ENCODE peak calls at places on chromosomes 5 and 9, in nine cellular contexts. F is IMR-90, L is small intestine, W is ovary, N is K562, J is H9, K is right lobe of liver, G is tibial artery, X is neuronal stem cell. Y is an unnamed sample. For H3K4me1 and H3K9me3, the result is how much of the 10 kb centered on the place peaks cover.

GRCh38 chr5:169064093-169064492 is 236.8 kb downstream of the SLIT3 start:
- DNase-seq in F (no peak), L (no peak), W (no peak), N (no peak), J (no peak), K (no peak), G (no peak), X (no peak), Y (peak)

GRCh38 chr5:9034671-9035070 is 511.2 kb downstream of the SEMA5A start:
- DNase-seq in F (peak), L (no peak), W (no peak), N (no peak), J (no peak), K (no peak), G (no peak), X (no peak), Y (peak)

GRCh38 chr5:138949223-138949574 is 74.1 kb upstream of the LRRTM2 start:
- DNase-seq in F (no peak), L (no peak), W (no peak), N (no peak), J (no peak), K (no peak), G (peak), X (no peak), Y (no peak)

GRCh38 chr9:5500441-5501235 is 9.7 kb upstream of the PDCD1LG2 start:
- DNase-seq in F (peak), L (peak), W (no peak), N (no peak), J (no peak), K (peak), G (no peak), X (no peak), Y (no peak)

GRCh38 chr5:135242021-135242480 is 157.0 kb downstream of the MACROH2A1 start:
- DNase-seq in F (peak), L (peak), W (no peak), N (no peak), J (peak), K (peak), G (peak), X (no peak), Y (peak)

GRCh38 chr9:8804618-8805017 is 1005.0 kb upstream of the DMAC1 start:
- DNase-seq in F (no peak), L (peak), W (no peak), N (no peak), J (no peak), K (no peak), G (no peak), X (no peak), Y (no peak)

GRCh38 chr9:95091574-95091970 is 225.9 kb downstream of the FANCC start:
- DNase-seq in F (peak), L (no peak), W (no peak), N (no peak), J (no peak), K (no peak), G (peak), X (no peak), Y (peak)

GRCh38 chr9:90559075-90560073 is 83.2 kb downstream of the DIRAS2 start:
- DNase-seq in F (no peak), L (no peak), W (no peak), N (no peak), J (no peak), K (no peak), G (no peak), X (no peak), Y (no peak)

GRCh38 chr5:60161340-60161934 is 267.9 kb upstream of the PDE4D start:
- DNase-seq in F (peak), L (peak), W (no peak), N (no peak), J (no peak), K (no peak), G (no peak), X (no peak), Y (peak)

GRCh38 chr9:89815903-89816573 is 211.2 kb downstream of the GADD45G start:
- DNase-seq in F (no peak), L (no peak), W (peak), N (no peak), J (no peak), K (no peak), G (no peak), X (no peak), Y (no peak)

GRCh38 chr5:68535121-68535520 is 319.6 kb downstream of the PIK3R1 start:
- DNase-seq in F (no peak), L (no peak), W (no peak), N (no peak), J (no peak), K (no peak), G (no peak), X (no peak), Y (no peak)

GRCh38 chr9:127805620-127806019 is 2.9 kb downstream of the FPGS start:
- DNase-seq in F (no peak), L (no peak), W (no peak), N (no peak), J (peak), K (no peak), G (no peak), X (no peak), Y (no peak)

GRCh38 chr9:72365525-72366256 is 683 bp upstream of the ZFAND5 start:
- DNase-seq in F (peak), L (peak), W (peak), N (no peak), J (peak), K (peak), G (peak), X (no peak), Y (peak)

GRCh38 chr5:132258102-132259060 is 885 bp downstream of the PDLIM4 start:
- DNase-seq in F (peak), L (no peak), W (peak), N (peak), J (peak), K (peak), G (peak), X (no peak), Y (peak)

GRCh38 chr9:33840381-33840780 is 23.4 kb downstream of the UBE2R2 start:
- DNase-seq in F (peak), L (no peak), W (no peak), N (no peak), J (no peak), K (no peak), G (no peak), X (no peak), Y (no peak)

GRCh38 chr5:113281194-113281593 is 153.6 kb downstream of the TSSK1B start:
- DNase-seq in F (peak), L (no peak), W (no peak), N (no peak), J (no peak), K (no peak), G (no peak), X (no peak), Y (no peak)

GRCh38 chr5:127536687-127537086 is 19.2 kb downstream of the PRRC1 start:
- DNase-seq in F (peak), L (no peak), W (no peak), N (peak), J (no peak), K (no peak), G (no peak), X (no peak), Y (no peak)

GRCh38 chr5:127909078-127909477 is 174.5 kb upstream of the SLC12A2 start:
- DNase-seq in F (peak), L (peak), W (no peak), N (peak), J (peak), K (no peak), G (no peak), X (peak), Y (no peak)

GRCh38 chr9:83630938-83631457 is 8.1 kb downstream of the IDNK start:
- DNase-seq in F (peak), L (no peak), W (no peak), N (no peak), J (peak), K (no peak), G (no peak), X (peak), Y (no peak)

GRCh38 chr5:71794061-71794695 is 75.1 kb downstream of the CARTPT start:
- DNase-seq in F (no peak), L (no peak), W (no peak), N (no peak), J (no peak), K (no peak), G (no peak), X (no peak), Y (no peak)

GRCh38 chr5:72599519-72600400 is 92.5 kb upstream of the ZNF366 start:
- DNase-seq in F (peak), L (no peak), W (no peak), N (no peak), J (no peak), K (no peak), G (no peak), X (no peak), Y (peak)

GRCh38 chr9:98654247-98654646 is 54.5 kb downstream of the GABBR2 start:
- DNase-seq in F (peak), L (no peak), W (no peak), N (no peak), J (no peak), K (no peak), G (no peak), X (no peak), Y (no peak)

GRCh38 chr9:114275246-114275994 is 47.5 kb upstream of the ORM1 start:
- DNase-seq in F (peak), L (no peak), W (peak), N (no peak), J (peak), K (peak), G (peak), X (no peak), Y (peak)

GRCh38 chr9:113886471-113886870 is 10.4 kb downstream of the ZNF618 start:
- DNase-seq in F (peak), L (peak), W (no peak), N (no peak), J (no peak), K (no peak), G (no peak), X (no peak), Y (peak)

GRCh38 chr9:100087218-100087617 is 11.6 kb downstream of the ERP44 start:
- DNase-seq in F (peak), L (peak), W (no peak), N (no peak), J (no peak), K (no peak), G (no peak), X (no peak), Y (no peak)

GRCh38 chr9:111483862-111484563 is at the start of gene ECPAS:
- DNase-seq in F (peak), L (peak), W (peak), N (peak), J (peak), K (peak), G (peak), X (peak), Y (peak)

GRCh38 chr5:134552301-134552700 is 26.8 kb downstream of the JADE2 start:
- DNase-seq in F (peak), L (peak), W (peak), N (no peak), J (no peak), K (no peak), G (peak), X (no peak), Y (peak)

GRCh38 chr5:10563132-10563939 is 534 bp upstream of the ANKRD33B start:
- DNase-seq in F (peak), L (no peak), W (peak), N (peak), J (peak), K (peak), G (peak), X (peak), Y (no peak)

GRCh38 chr9:122036988-122037387 is 56.1 kb downstream of the TTLL11 start:
- DNase-seq in F (peak), L (no peak), W (no peak), N (no peak), J (no peak), K (no peak), G (no peak), X (no peak), Y (no peak)

GRCh38 chr9:4196376-4196775 is 103.5 kb downstream of the GLIS3 start:
- DNase-seq in F (peak), L (no peak), W (no peak), N (no peak), J (no peak), K (no peak), G (no peak), X (no peak), Y (no peak)

DNA sequence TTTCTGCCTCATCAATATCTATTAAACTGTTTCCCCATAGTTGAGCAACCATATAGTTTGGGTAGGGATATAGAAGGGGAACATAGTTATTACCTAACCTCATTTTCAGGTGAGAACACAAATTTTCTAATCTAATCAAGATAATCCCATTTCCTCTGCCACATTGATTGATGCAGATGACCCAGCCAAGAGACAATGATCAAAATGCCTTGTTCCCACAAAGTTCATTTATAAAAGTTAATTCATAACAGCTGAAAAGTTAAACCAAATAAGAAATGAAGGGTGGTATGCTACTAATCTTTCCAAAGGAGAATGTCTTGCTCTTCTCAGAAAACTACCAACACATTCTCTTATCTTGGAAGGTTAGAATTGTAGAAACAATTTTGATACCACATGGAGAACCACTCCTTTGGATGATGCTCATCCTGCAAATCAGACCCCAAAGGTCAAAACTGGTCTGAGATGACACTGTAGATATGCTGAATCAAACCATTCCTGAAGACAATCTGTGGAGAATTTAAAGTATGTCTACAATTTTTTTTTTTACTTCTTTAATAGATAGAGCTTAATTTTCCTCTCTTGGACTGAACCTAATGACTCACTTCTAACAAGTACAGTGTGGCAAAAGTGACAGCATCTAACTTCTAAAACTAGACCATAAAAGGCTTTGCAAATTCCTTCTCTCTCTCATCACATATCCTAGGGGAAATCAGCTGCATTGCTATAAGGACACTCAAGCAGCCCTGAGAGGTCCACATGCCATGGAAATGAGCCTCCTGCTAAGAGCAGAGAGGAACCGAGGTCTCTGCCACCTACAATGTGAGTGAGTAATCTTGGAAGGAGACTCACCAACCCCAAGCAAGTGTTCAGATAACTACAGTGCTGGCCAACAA is 586.7 kb upstream of the TUSC1 start:
- DNase-seq in F (peak), L (no peak), W (no peak), N (no peak), J (no peak), K (no peak), G (no peak), X (no peak), Y (peak)
- H3K4me1 ChIP-seq in F (under half), L (under half), W (under half), N (under half), J (under half), K (under half), G (under half), X (under half), Y (under half)

GRCh38 chr5:67303356-67303755 is 106.8 kb upstream of the CD180 start:
- DNase-seq in F (peak), L (no peak), W (no peak), N (no peak), J (no peak), K (no peak), G (no peak), X (no peak), Y (peak)
- H3K27ac ChIP-seq in F (no peak), L (no peak), W (no peak), N (no peak), J (no peak), K (no peak), G (peak), X (no peak), Y (no peak)

DNA sequence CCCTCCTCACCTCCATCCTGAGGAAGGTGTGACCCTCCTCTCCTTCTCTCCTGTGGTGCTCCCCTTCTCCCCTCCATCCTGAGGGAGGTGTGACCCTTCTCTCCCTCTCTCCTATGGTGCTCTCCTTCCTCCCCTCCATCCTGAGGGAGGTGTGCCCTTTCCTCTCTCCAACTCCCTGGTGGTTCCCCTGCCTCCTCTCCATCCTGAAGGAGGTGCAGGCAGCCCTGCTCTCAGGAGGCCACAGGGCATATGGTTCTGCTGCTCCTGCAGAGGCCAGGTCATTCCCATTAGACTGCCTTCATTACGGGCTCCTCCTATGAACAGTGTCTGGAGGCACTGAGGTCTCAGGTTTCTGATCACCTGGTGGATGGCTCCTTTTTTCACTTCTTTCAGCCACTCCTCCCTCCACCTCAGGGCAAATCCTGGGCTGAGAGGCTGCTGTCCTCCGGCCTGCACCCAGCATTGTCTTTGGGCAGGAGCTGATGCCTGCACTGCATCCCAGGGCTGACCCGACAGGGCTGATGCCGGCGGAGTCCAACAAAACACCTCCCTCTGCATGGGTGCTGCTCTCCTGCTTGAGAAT is 197.1 kb downstream of the MED10 start:
- DNase-seq in F (no peak), L (no peak), W (no peak), N (no peak), J (peak), K (no peak), G (no peak), X (no peak), Y (no peak)
- H3K9me3 ChIP-seq in F (under half), L (under half), W (under half), N (under half), J (under half), K (under half), G (under half), X (under half), Y (under half)

GRCh38 chr9:133578524-133579230 is 30.5 kb downstream of the FAM163B start:
- DNase-seq in F (no peak), L (no peak), W (peak), N (no peak), J (no peak), K (no peak), G (no peak), X (no peak), Y (no peak)

GRCh38 chr9:133580416-133580738 is 28.8 kb downstream of the FAM163B start:
- DNase-seq in F (no peak), L (no peak), W (no peak), N (no peak), J (no peak), K (no peak), G (no peak), X (no peak), Y (no peak)

GRCh38 chr9:133579601-133580415 is 29.4 kb downstream of the FAM163B start:
- DNase-seq in F (no peak), L (no peak), W (peak), N (no peak), J (no peak), K (no peak), G (no peak), X (no peak), Y (no peak)

GRCh38 chr9:133577463-133578112 is 31.6 kb downstream of the FAM163B start:
- DNase-seq in F (no peak), L (no peak), W (no peak), N (no peak), J (no peak), K (no peak), G (no peak), X (no peak), Y (no peak)

DNA sequence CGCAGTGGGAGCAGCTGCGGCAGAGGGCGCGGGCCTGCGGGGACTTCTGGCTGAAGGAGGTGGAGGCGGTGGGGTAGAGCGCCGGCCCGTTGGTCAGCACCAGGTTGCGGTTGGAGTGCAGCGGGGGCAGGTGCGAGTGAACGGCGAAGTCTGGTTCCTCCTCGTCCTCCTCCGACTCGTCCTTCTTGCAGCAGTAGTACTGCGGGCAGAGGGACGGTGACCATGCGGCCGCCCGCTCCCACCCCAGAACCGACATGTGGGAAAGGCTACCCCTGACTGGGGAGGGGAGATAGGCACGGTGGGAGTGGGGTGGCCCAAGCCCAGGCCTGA is 30.0 kb downstream of the FAM163B start:
- DNase-seq in F (no peak), L (no peak), W (peak), N (no peak), J (no peak), K (no peak), G (no peak), X (no peak), Y (no peak)
- H3K4me1 ChIP-seq in F (under half), L (under half), W (under half), N (under half), J (under half), K (under half), G (under half), X (under half), Y (under half)

DNA sequence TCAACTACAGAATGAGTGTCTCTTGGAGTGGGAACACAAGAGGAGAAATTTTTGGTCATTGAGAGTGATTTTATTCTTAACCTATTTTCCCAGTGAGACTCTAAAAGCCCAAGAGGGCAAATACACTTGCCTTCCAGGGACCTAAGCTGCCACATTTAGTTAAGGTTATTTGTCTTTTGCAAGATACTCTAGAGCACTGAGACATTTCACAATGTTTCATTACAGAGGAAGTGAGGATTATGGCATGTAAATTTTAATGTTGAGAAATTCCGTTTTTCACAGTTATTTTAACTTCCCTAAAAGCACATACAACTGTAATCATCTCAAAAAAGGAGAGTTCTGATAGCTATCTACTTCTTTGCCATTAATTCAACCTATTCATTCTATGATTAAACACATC is 38.7 kb upstream of the RAB3C start:
- DNase-seq in F (no peak), L (no peak), W (no peak), N (no peak), J (no peak), K (no peak), G (no peak), X (no peak), Y (no peak)
- H3K27ac ChIP-seq in F (no peak), L (no peak), W (no peak), N (no peak), J (no peak), K (no peak), G (no peak), X (no peak), Y (no peak)

DNA sequence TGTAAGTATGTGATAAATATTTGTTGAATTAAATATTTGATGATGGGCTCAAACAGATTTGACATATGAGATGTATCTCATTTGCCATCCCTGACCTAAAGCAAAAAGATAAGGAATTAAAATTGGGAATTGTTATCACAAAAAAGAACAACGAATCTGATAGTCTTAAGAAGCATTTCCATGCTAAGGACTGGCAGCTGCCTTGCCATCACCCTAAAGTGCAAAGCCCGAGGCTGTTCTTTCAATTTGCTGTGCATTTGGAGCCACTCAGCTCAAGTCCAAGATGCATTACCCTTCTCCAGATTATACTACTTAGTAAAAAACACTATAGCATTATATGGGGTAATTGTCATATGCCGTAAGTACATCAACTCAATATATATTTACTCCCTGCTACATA is 618.3 kb upstream of the CLINT1 start:
- DNase-seq in F (no peak), L (no peak), W (no peak), N (no peak), J (no peak), K (no peak), G (no peak), X (no peak), Y (no peak)
- H3K9me3 ChIP-seq in F (under half), L (under half), W (under half), N (under half), J (under half), K (under half), G (under half), X (under half), Y (under half)

Y was measured in SJSA1.